ENCODE peak calls at places on chromosomes 2 and 18, in ten cellular contexts. One of them, this sample, is unnamed.

GRCh38 chr2:159211447-159212396 is 74.8 kb downstream of the WDSUB1 start:
- DNase-seq in fibroblast of mammary gland: no peak
- DNase-seq in Calu3: no peak
- DNase-seq in foreskin keratinocyte: no peak
- DNase-seq in left ventricle myocardium inferior: no peak
- DNase-seq in HFFc6: no peak
- DNase-seq in esophagus muscularis mucosa: no peak
- DNase-seq in fibroblast of lung: peak
- DNase-seq in cardiac fibroblast: no peak
- DNase-seq in chondrocyte: no peak
- DNase-seq in this sample: no peak

GRCh38 chr18:43751835-43752234 is 474.5 kb upstream of the SYT4 start:
- DNase-seq in left ventricle myocardium inferior: no peak
- DNase-seq in fibroblast of mammary gland: peak
- DNase-seq in Calu3: no peak
- DNase-seq in foreskin keratinocyte: no peak
- DNase-seq in chondrocyte: no peak
- DNase-seq in fibroblast of lung: no peak
- DNase-seq in cardiac fibroblast: no peak
- DNase-seq in esophagus muscularis mucosa: no peak
- DNase-seq in HFFc6: no peak
- DNase-seq in this sample: no peak

GRCh38 chr2:3605013-3605961 is 10.4 kb downstream of the COLEC11 start:
- DNase-seq in cardiac fibroblast: no peak
- DNase-seq in foreskin keratinocyte: no peak
- DNase-seq in Calu3: peak
- DNase-seq in HFFc6: no peak
- DNase-seq in left ventricle myocardium inferior: no peak
- DNase-seq in esophagus muscularis mucosa: peak
- DNase-seq in fibroblast of mammary gland: peak
- DNase-seq in fibroblast of lung: peak
- DNase-seq in chondrocyte: peak
- DNase-seq in this sample: no peak

GRCh38 chr2:128690431-128690830 is 371.8 kb upstream of the HS6ST1 start:
- DNase-seq in cardiac fibroblast: no peak
- DNase-seq in fibroblast of mammary gland: no peak
- DNase-seq in foreskin keratinocyte: no peak
- DNase-seq in fibroblast of lung: no peak
- DNase-seq in esophagus muscularis mucosa: no peak
- DNase-seq in Calu3: no peak
- DNase-seq in chondrocyte: no peak
- DNase-seq in left ventricle myocardium inferior: no peak
- DNase-seq in HFFc6: no peak
- DNase-seq in this sample: no peak

GRCh38 chr2:16395601-16396000 is 270.0 kb downstream of the CYRIA start:
- DNase-seq in chondrocyte: no peak
- DNase-seq in fibroblast of mammary gland: no peak
- DNase-seq in left ventricle myocardium inferior: no peak
- DNase-seq in foreskin keratinocyte: peak
- DNase-seq in cardiac fibroblast: no peak
- DNase-seq in fibroblast of lung: no peak
- DNase-seq in Calu3: no peak
- DNase-seq in HFFc6: no peak
- DNase-seq in esophagus muscularis mucosa: no peak
- DNase-seq in this sample: no peak

GRCh38 chr18:77321823-77322805 is 72.5 kb downstream of the GALR1 start:
- DNase-seq in cardiac fibroblast: no peak
- DNase-seq in fibroblast of lung: no peak
- DNase-seq in foreskin keratinocyte: no peak
- DNase-seq in chondrocyte: no peak
- DNase-seq in HFFc6: no peak
- DNase-seq in Calu3: no peak
- DNase-seq in fibroblast of mammary gland: no peak
- DNase-seq in esophagus muscularis mucosa: peak
- DNase-seq in left ventricle myocardium inferior: no peak
- DNase-seq in this sample: no peak

GRCh38 chr18:23158884-23159820 is 23.9 kb downstream of the CABLES1 start:
- DNase-seq in cardiac fibroblast: no peak
- DNase-seq in HFFc6: no peak
- DNase-seq in foreskin keratinocyte: no peak
- DNase-seq in left ventricle myocardium inferior: no peak
- DNase-seq in chondrocyte: no peak
- DNase-seq in esophagus muscularis mucosa: no peak
- DNase-seq in fibroblast of mammary gland: no peak
- DNase-seq in Calu3: no peak
- DNase-seq in fibroblast of lung: no peak
- DNase-seq in this sample: no peak

GRCh38 chr2:156320491-156320896 is 12.0 kb downstream of the NR4A2 start:
- DNase-seq in foreskin keratinocyte: peak
- DNase-seq in HFFc6: no peak
- DNase-seq in chondrocyte: no peak
- DNase-seq in esophagus muscularis mucosa: no peak
- DNase-seq in Calu3: no peak
- DNase-seq in fibroblast of mammary gland: peak
- DNase-seq in left ventricle myocardium inferior: peak
- DNase-seq in cardiac fibroblast: no peak
- DNase-seq in fibroblast of lung: peak
- DNase-seq in this sample: peak

GRCh38 chr2:121004950-121005349 is 269.3 kb downstream of the GLI2 start:
- DNase-seq in esophagus muscularis mucosa: no peak
- DNase-seq in cardiac fibroblast: no peak
- DNase-seq in left ventricle myocardium inferior: no peak
- DNase-seq in fibroblast of mammary gland: no peak
- DNase-seq in Calu3: no peak
- DNase-seq in foreskin keratinocyte: peak
- DNase-seq in chondrocyte: peak
- DNase-seq in fibroblast of lung: no peak
- DNase-seq in HFFc6: no peak
- DNase-seq in this sample: no peak

GRCh38 chr18:3347286-3347803 is 85.4 kb downstream of the MYL12B start:
- DNase-seq in HFFc6: no peak
- DNase-seq in esophagus muscularis mucosa: no peak
- DNase-seq in fibroblast of mammary gland: no peak
- DNase-seq in fibroblast of lung: no peak
- DNase-seq in left ventricle myocardium inferior: no peak
- DNase-seq in cardiac fibroblast: no peak
- DNase-seq in Calu3: no peak
- DNase-seq in foreskin keratinocyte: no peak
- DNase-seq in chondrocyte: no peak
- DNase-seq in this sample: no peak

GRCh38 chr2:65153515-65153914 is 23.6 kb upstream of the RAB1A start:
- DNase-seq in fibroblast of mammary gland: peak
- DNase-seq in foreskin keratinocyte: peak
- DNase-seq in Calu3: no peak
- DNase-seq in fibroblast of lung: no peak
- DNase-seq in chondrocyte: no peak
- DNase-seq in left ventricle myocardium inferior: no peak
- DNase-seq in HFFc6: no peak
- DNase-seq in cardiac fibroblast: no peak
- DNase-seq in esophagus muscularis mucosa: no peak
- DNase-seq in this sample: no peak

GRCh38 chr2:153543639-153544071 is 65.1 kb upstream of the RPRM start:
- DNase-seq in esophagus muscularis mucosa: no peak
- DNase-seq in fibroblast of lung: no peak
- DNase-seq in fibroblast of mammary gland: no peak
- DNase-seq in chondrocyte: no peak
- DNase-seq in cardiac fibroblast: no peak
- DNase-seq in HFFc6: no peak
- DNase-seq in Calu3: no peak
- DNase-seq in left ventricle myocardium inferior: no peak
- DNase-seq in foreskin keratinocyte: no peak
- DNase-seq in this sample: no peak

DNA sequence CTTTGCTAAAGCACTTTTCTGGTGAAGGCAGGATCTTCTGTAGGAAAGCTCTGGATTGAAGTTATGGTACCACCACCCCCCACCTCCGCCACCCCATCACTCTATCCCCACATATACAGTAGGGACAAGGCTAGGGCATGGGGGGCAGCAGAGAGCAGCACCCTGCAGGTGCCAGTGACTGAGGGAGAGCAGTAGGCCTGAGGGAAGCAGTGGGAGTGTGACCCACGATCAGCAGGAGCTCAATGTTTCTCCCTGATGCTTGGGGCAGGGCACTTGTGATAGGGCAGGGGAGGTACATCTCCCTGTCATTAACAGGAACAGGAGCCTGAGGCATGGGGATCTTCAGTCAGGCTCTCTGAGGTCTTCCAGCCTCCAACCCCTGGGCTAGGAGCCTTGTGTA is 121.6 kb downstream of the ZFP36L2 start:
- DNase-seq in esophagus muscularis mucosa: no peak
- DNase-seq in left ventricle myocardium inferior: no peak
- DNase-seq in HFFc6: no peak
- DNase-seq in Calu3: no peak
- DNase-seq in foreskin keratinocyte: no peak
- DNase-seq in cardiac fibroblast: no peak
- DNase-seq in fibroblast of lung: no peak
- DNase-seq in chondrocyte: no peak
- DNase-seq in fibroblast of mammary gland: no peak
- DNase-seq in this sample: no peak
- TF ChIP-seq CTCF in esophagus muscularis mucosa: no peak
- TF ChIP-seq CTCF in left ventricle myocardium inferior: no peak
- TF ChIP-seq CTCF in HFFc6: peak
- TF ChIP-seq CTCF in Calu3: no peak
- TF ChIP-seq CTCF in foreskin keratinocyte: no peak
- TF ChIP-seq CTCF in cardiac fibroblast: no peak
- TF ChIP-seq CTCF in fibroblast of lung: no peak
- TF ChIP-seq CTCF in chondrocyte: no peak
- TF ChIP-seq CTCF in fibroblast of mammary gland: no peak
- TF ChIP-seq CTCF in this sample: no peak

GRCh38 chr18:41938445-41938844 is 16.6 kb upstream of the PIK3C3 start:
- DNase-seq in chondrocyte: no peak
- DNase-seq in HFFc6: peak
- DNase-seq in fibroblast of lung: peak
- DNase-seq in esophagus muscularis mucosa: no peak
- DNase-seq in cardiac fibroblast: peak
- DNase-seq in fibroblast of mammary gland: peak
- DNase-seq in Calu3: no peak
- DNase-seq in foreskin keratinocyte: peak
- DNase-seq in left ventricle myocardium inferior: no peak
- DNase-seq in this sample: no peak
- TF ChIP-seq CTCF in chondrocyte: peak
- TF ChIP-seq CTCF in HFFc6: peak
- TF ChIP-seq CTCF in fibroblast of lung: peak
- TF ChIP-seq CTCF in esophagus muscularis mucosa: no peak
- TF ChIP-seq CTCF in cardiac fibroblast: peak
- TF ChIP-seq CTCF in fibroblast of mammary gland: peak
- TF ChIP-seq CTCF in Calu3: no peak
- TF ChIP-seq CTCF in foreskin keratinocyte: peak
- TF ChIP-seq CTCF in left ventricle myocardium inferior: no peak
- TF ChIP-seq CTCF in this sample: no peak

DNA sequence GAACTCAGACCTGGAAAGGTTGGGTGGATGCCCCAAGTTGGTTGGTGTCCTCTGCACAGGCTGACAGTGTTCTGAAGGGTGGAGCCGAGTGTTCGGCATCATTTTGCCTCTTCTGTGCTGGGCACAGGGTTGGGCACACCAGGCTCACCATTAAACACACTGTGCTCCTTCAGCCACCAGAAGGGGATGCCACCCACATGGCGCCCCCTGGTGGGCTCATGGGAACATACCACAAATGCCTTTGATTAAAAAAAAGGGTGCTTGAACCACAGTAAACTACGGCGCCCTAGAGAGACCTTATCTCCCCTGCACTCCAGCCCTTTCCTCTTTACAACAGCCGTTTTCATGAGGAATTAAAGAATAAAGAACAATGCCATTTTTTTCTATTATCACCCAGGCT is 89.4 kb downstream of the CELF4 start:
- DNase-seq in Calu3: peak
- DNase-seq in left ventricle myocardium inferior: no peak
- DNase-seq in foreskin keratinocyte: no peak
- DNase-seq in esophagus muscularis mucosa: no peak
- DNase-seq in fibroblast of mammary gland: peak
- DNase-seq in cardiac fibroblast: peak
- DNase-seq in chondrocyte: no peak
- DNase-seq in HFFc6: peak
- DNase-seq in fibroblast of lung: no peak
- DNase-seq in this sample: no peak
- TF ChIP-seq CTCF in Calu3: peak
- TF ChIP-seq CTCF in left ventricle myocardium inferior: peak
- TF ChIP-seq CTCF in foreskin keratinocyte: peak
- TF ChIP-seq CTCF in esophagus muscularis mucosa: peak
- TF ChIP-seq CTCF in fibroblast of mammary gland: peak
- TF ChIP-seq CTCF in cardiac fibroblast: no peak
- TF ChIP-seq CTCF in chondrocyte: peak
- TF ChIP-seq CTCF in HFFc6: peak
- TF ChIP-seq CTCF in fibroblast of lung: peak
- TF ChIP-seq CTCF in this sample: no peak

DNA sequence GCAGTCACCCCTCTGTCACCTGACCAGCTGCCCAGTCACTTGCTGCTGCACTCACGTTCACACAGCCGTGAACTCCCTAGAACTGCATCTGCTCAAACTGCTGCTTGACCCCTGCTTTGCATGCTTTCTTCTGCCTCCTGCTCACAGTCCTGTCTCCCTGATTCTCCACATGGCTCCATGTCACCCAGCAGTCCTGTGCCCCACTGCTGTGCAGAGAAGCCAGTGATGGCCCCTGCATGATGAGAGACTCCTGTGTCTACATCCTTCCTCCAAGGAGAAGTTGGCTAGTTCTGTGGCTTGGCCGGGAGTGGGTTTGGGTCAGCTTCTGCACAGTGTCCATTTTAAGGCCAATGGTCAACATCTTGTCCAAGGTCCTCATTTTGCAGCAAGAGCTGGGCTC is 198.0 kb downstream of the CTIF start:
- DNase-seq in chondrocyte: no peak
- DNase-seq in foreskin keratinocyte: no peak
- DNase-seq in left ventricle myocardium inferior: no peak
- DNase-seq in HFFc6: no peak
- DNase-seq in cardiac fibroblast: no peak
- DNase-seq in esophagus muscularis mucosa: no peak
- DNase-seq in Calu3: no peak
- DNase-seq in fibroblast of mammary gland: no peak
- DNase-seq in fibroblast of lung: no peak
- DNase-seq in this sample: no peak
- TF ChIP-seq CTCF in chondrocyte: no peak
- TF ChIP-seq CTCF in foreskin keratinocyte: no peak
- TF ChIP-seq CTCF in left ventricle myocardium inferior: no peak
- TF ChIP-seq CTCF in HFFc6: no peak
- TF ChIP-seq CTCF in cardiac fibroblast: no peak
- TF ChIP-seq CTCF in esophagus muscularis mucosa: no peak
- TF ChIP-seq CTCF in Calu3: no peak
- TF ChIP-seq CTCF in fibroblast of mammary gland: no peak
- TF ChIP-seq CTCF in fibroblast of lung: no peak
- TF ChIP-seq CTCF in this sample: no peak

DNA sequence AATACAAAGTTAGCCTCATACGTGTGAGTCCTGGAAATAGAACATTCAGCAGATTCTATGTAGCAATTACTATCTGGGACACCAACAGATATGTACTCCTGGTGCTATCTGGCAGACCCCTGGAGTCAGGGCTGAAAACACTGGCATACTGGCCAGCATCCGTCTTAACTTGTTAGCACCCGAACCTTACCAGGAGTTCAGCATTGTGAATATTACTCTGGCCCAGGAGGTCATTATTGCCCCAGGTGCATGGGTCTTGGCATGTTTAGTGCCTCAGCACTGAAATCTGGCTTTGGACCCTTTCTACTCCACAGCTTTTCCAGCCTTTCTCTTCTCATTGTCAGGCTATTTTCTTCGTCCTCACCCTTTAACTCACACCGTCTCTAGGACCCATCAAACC is 11.9 kb upstream of the NDUFV2 start:
- DNase-seq in chondrocyte: no peak
- DNase-seq in left ventricle myocardium inferior: no peak
- DNase-seq in foreskin keratinocyte: no peak
- DNase-seq in Calu3: no peak
- DNase-seq in fibroblast of lung: no peak
- DNase-seq in esophagus muscularis mucosa: no peak
- DNase-seq in fibroblast of mammary gland: no peak
- DNase-seq in HFFc6: no peak
- DNase-seq in cardiac fibroblast: no peak
- DNase-seq in this sample: no peak
- TF ChIP-seq CTCF in chondrocyte: no peak
- TF ChIP-seq CTCF in left ventricle myocardium inferior: no peak
- TF ChIP-seq CTCF in foreskin keratinocyte: no peak
- TF ChIP-seq CTCF in Calu3: no peak
- TF ChIP-seq CTCF in fibroblast of lung: no peak
- TF ChIP-seq CTCF in esophagus muscularis mucosa: no peak
- TF ChIP-seq CTCF in fibroblast of mammary gland: no peak
- TF ChIP-seq CTCF in HFFc6: no peak
- TF ChIP-seq CTCF in cardiac fibroblast: no peak
- TF ChIP-seq CTCF in this sample: no peak

This sample was measured in stomach.